ENCODE peak calls at places on chromosomes 3 and 15, in seven cellular contexts. C is GM04504; P is GM18507; S is AG20443; K is activated CD8-positive, alpha-beta memory T cell treated with anti-CD3 and anti-CD28 coated beads for 24 hours; N is CD8-positive, alpha-beta memory T cell; F is activated CD4-positive, alpha-beta T cell treated with anti-CD3 and anti-CD28 coated beads, Interleukin-2, amount 10 ng/mL, durations not matched to agents 7 days and 5 days. M is an unnamed sample.

GRCh38 chr3:174951498-174951897 is 92.4 kb downstream of the NAALADL2 start:
- DNase-seq in C (no peak), P (no peak), S (no peak), K (no peak), N (no peak), F (no peak), M (no peak)

GRCh38 chr3:32184187-32184730 is 54.2 kb upstream of the CMTM8 start:
- DNase-seq in C (no peak), P (no peak), S (no peak), K (no peak), N (no peak), F (no peak), M (no peak)

GRCh38 chr15:35062164-35063099 is 22.7 kb downstream of the NANOGP8 start:
- DNase-seq in C (no peak), P (no peak), S (no peak), K (no peak), N (no peak), F (no peak), M (no peak)

GRCh38 chr3:45417949-45418847 is 29.8 kb downstream of the LARS2 start:
- DNase-seq in C (no peak), P (no peak), S (no peak), K (no peak), N (no peak), F (no peak), M (no peak)

GRCh38 chr3:177827517-177828249 is 630.4 kb upstream of the TBL1XR1 start:
- DNase-seq in C (peak; percentile 48), P (no peak), S (peak; percentile 50), K (no peak), N (no peak), F (no peak), M (no peak)

GRCh38 chr15:40936709-40937666 is 7.8 kb downstream of the DLL4 start:
- DNase-seq in C (no peak), P (no peak), S (no peak), K (no peak), N (no peak), F (no peak), M (no peak)

GRCh38 chr15:42608110-42608531 is 32.7 kb downstream of the STARD9 start:
- DNase-seq in C (no peak), P (no peak), S (peak; percentile 13), K (peak; percentile 58), N (peak; percentile 54), F (peak; percentile 85), M (no peak)

GRCh38 chr3:116129187-116129945 is 315.9 kb downstream of the LSAMP start:
- DNase-seq in C (no peak), P (no peak), S (no peak), K (no peak), N (no peak), F (no peak), M (no peak)

GRCh38 chr15:97126556-97127233 is 796.2 kb downstream of the NR2F2 start:
- DNase-seq in C (no peak), P (no peak), S (no peak), K (no peak), N (no peak), F (no peak), M (no peak)

GRCh38 chr3:196163687-196164493 is 47.3 kb downstream of the ZDHHC19 start:
- DNase-seq in C (no peak), P (no peak), S (no peak), K (no peak), N (no peak), F (no peak), M (no peak)

GRCh38 chr3:32226875-32227500 is 11.5 kb upstream of the CMTM8 start:
- DNase-seq in C (no peak), P (no peak), S (no peak), K (no peak), N (no peak), F (no peak), M (no peak)

GRCh38 chr3:119575507-119575906 is 3.8 kb upstream of the ADPRH start:
- DNase-seq in C (no peak), P (no peak), S (no peak), K (no peak), N (no peak), F (no peak), M (no peak)

GRCh38 chr3:151765685-151766084 is 32.0 kb downstream of the AADACL2 start:
- DNase-seq in C (no peak), P (no peak), S (no peak), K (no peak), N (no peak), F (no peak), M (no peak)